ENCODE peak calls at places on chromosomes 1 and 21, in six cellular contexts. X is foreskin fibroblast; E is activated effector memory CD4-positive, alpha-beta T cell treated with anti-CD3 and anti-CD28 coated beads, Interleukin-2, amount 50 U/mL, for 16 hours; W is C1 segment of cervical spinal cord; R is A172; Y is lung microvascular endothelial cell. P is an unnamed sample.

GRCh38 chr1:109277434-109278204 is 5.3 kb downstream of the PSRC1 start:
- DNase-seq in X (no peak), W (peak; percentile 66), Y (peak; percentile 73), R (peak; percentile 79), E (peak; percentile 87), P (peak; percentile 59)

GRCh38 chr21:34771512-34772028 is 102.8 kb downstream of the CLIC6 start:
- DNase-seq in R (peak; percentile 89), E (no peak), Y (peak; percentile 68), W (no peak), X (peak; percentile 53), P (no peak)

GRCh38 chr1:205047764-205048231 is 4.8 kb downstream of the CNTN2 start:
- DNase-seq in E (no peak), X (no peak), R (no peak), W (no peak), Y (no peak), P (no peak)

GRCh38 chr1:162996261-162996660 is 72.9 kb upstream of the RGS4 start:
- DNase-seq in W (no peak), R (no peak), E (no peak), Y (no peak), X (no peak), P (no peak)

GRCh38 chr1:110011527-110012041 is 22.8 kb upstream of the STRIP1 start:
- DNase-seq in W (no peak), X (no peak), R (peak; percentile 41), Y (peak; percentile 41), E (peak; percentile 64), P (no peak)

GRCh38 chr21:37784591-37785318 is 131.5 kb downstream of the KCNJ6 start:
- DNase-seq in Y (no peak), W (no peak), R (no peak), X (peak; percentile 28), E (no peak), P (no peak)

GRCh38 chr1:15640667-15641066 is 23.4 kb downstream of the DDI2 start:
- DNase-seq in R (no peak), W (no peak), E (no peak), Y (no peak), X (no peak), P (no peak)

GRCh38 chr1:10962483-10962882 is 50.0 kb upstream of the TARDBP start:
- DNase-seq in Y (peak; percentile 57), X (no peak), R (no peak), E (no peak), W (no peak), P (no peak)

GRCh38 chr1:2493691-2494322 is 17.7 kb downstream of the PLCH2 start:
- DNase-seq in W (peak; percentile 82), X (no peak), Y (no peak), R (no peak), E (no peak), P (no peak)

P was measured in stimulated activated CD8-positive, alpha-beta memory T cell treated with anti-CD3 and anti-CD28 coated beads, Interleukin-4, amount 100 ng/mL, for 24 hours.